ENCODE peak calls at places on chromosomes 11 and 22, in four cellular contexts. One of them, this sample, is unnamed.
A peak's percentile ranks its signal among the peaks of the same experiment; 100 is the strongest.

GRCh38 chr11:104385884-104386283 is 221.9 kb upstream of the PDGFD start:
- DNase-seq in IMR-90: no peak
- DNase-seq in neuronal stem cell: no peak
- DNase-seq in trophoblast cell: no peak
- DNase-seq in this sample: no peak

GRCh38 chr11:127003260-127003981 is 2.9 kb upstream of the KIRREL3 start:
- DNase-seq in IMR-90: peak; percentile 58
- DNase-seq in neuronal stem cell: peak; percentile 79
- DNase-seq in trophoblast cell: peak; percentile 34
- DNase-seq in this sample: peak; percentile 25

GRCh38 chr11:77109236-77110019 is 6.8 kb downstream of the OMP start:
- DNase-seq in IMR-90: peak; percentile 37
- DNase-seq in neuronal stem cell: no peak
- DNase-seq in trophoblast cell: no peak
- DNase-seq in this sample: no peak

GRCh38 chr11:113715882-113716625 is 9.9 kb upstream of the TMPRSS5 start:
- DNase-seq in IMR-90: no peak
- DNase-seq in neuronal stem cell: no peak
- DNase-seq in trophoblast cell: no peak
- DNase-seq in this sample: no peak

GRCh38 chr22:46942816-46943783 is 180.7 kb downstream of the TBC1D22A start:
- DNase-seq in IMR-90: no peak
- DNase-seq in neuronal stem cell: no peak
- DNase-seq in trophoblast cell: no peak
- DNase-seq in this sample: no peak

GRCh38 chr11:63620928-63621539 is 6.8 kb upstream of the PLAAT3 start:
- DNase-seq in IMR-90: no peak
- DNase-seq in neuronal stem cell: no peak
- DNase-seq in trophoblast cell: peak; percentile 27
- DNase-seq in this sample: no peak

GRCh38 chr11:60948251-60948650 is 3.7 kb downstream of the SLC15A3 start:
- DNase-seq in IMR-90: no peak
- DNase-seq in neuronal stem cell: no peak
- DNase-seq in trophoblast cell: no peak
- DNase-seq in this sample: no peak

GRCh38 chr11:65429069-65429681 is 6.6 kb downstream of the NEAT1 start:
- DNase-seq in IMR-90: peak; percentile 76
- DNase-seq in neuronal stem cell: no peak
- DNase-seq in trophoblast cell: peak; percentile 88
- DNase-seq in this sample: peak; percentile 90

GRCh38 chr22:23053051-23053707 is 17.1 kb upstream of the GNAZ start:
- DNase-seq in IMR-90: no peak
- DNase-seq in neuronal stem cell: no peak
- DNase-seq in trophoblast cell: no peak
- DNase-seq in this sample: no peak

GRCh38 chr22:31618057-31618456 is 44.0 kb downstream of the PISD start:
- DNase-seq in IMR-90: no peak
- DNase-seq in neuronal stem cell: no peak
- DNase-seq in trophoblast cell: peak; percentile 94
- DNase-seq in this sample: no peak

GRCh38 chr22:26385164-26385563 is 43.9 kb upstream of the ASPHD2 start:
- DNase-seq in IMR-90: no peak
- DNase-seq in neuronal stem cell: no peak
- DNase-seq in trophoblast cell: no peak
- DNase-seq in this sample: no peak

GRCh38 chr11:70788247-70789022 is 390.1 kb downstream of the CTTN start:
- DNase-seq in IMR-90: peak; percentile 89
- DNase-seq in neuronal stem cell: no peak
- DNase-seq in trophoblast cell: peak; percentile 85
- DNase-seq in this sample: peak; percentile 92

GRCh38 chr11:124876818-124877630 is 11.8 kb downstream of the ROBO3 start:
- DNase-seq in IMR-90: no peak
- DNase-seq in neuronal stem cell: no peak
- DNase-seq in trophoblast cell: no peak
- DNase-seq in this sample: no peak

GRCh38 chr11:441418-442274 is at the start of gene ANO9:
- DNase-seq in IMR-90: no peak
- DNase-seq in neuronal stem cell: no peak
- DNase-seq in trophoblast cell: peak; percentile 56
- DNase-seq in this sample: peak; percentile 53

GRCh38 chr22:22079404-22080148 is 97.0 kb upstream of the TOP3B start:
- DNase-seq in IMR-90: no peak
- DNase-seq in neuronal stem cell: no peak
- DNase-seq in trophoblast cell: no peak
- DNase-seq in this sample: no peak

GRCh38 chr11:78259777-78260470 is 71.2 kb downstream of the USP35 start:
- DNase-seq in IMR-90: no peak
- DNase-seq in neuronal stem cell: no peak
- DNase-seq in trophoblast cell: no peak
- DNase-seq in this sample: no peak

GRCh38 chr22:24445481-24446290 is 18.3 kb downstream of the ADORA2A start:
- DNase-seq in IMR-90: no peak
- DNase-seq in neuronal stem cell: peak; percentile 46
- DNase-seq in trophoblast cell: no peak
- DNase-seq in this sample: no peak

GRCh38 chr11:78031629-78032028 is 8.6 kb upstream of the KCTD14 start:
- DNase-seq in IMR-90: no peak
- DNase-seq in neuronal stem cell: no peak
- DNase-seq in trophoblast cell: no peak
- DNase-seq in this sample: no peak

GRCh38 chr11:94767701-94768601 is at the start of gene AMOTL1:
- DNase-seq in IMR-90: peak; percentile 76
- DNase-seq in neuronal stem cell: peak; percentile 87
- DNase-seq in trophoblast cell: peak; percentile 91
- DNase-seq in this sample: peak; percentile 93

GRCh38 chr11:89293966-89294679 is 116.4 kb downstream of the TYR start:
- DNase-seq in IMR-90: peak; percentile 12
- DNase-seq in neuronal stem cell: peak; percentile 17
- DNase-seq in trophoblast cell: no peak
- DNase-seq in this sample: peak; percentile 21

GRCh38 chr11:128903248-128904041 is 12.3 kb downstream of the KCNJ5 start:
- DNase-seq in IMR-90: peak; percentile 59
- DNase-seq in neuronal stem cell: no peak
- DNase-seq in trophoblast cell: peak; percentile 28
- DNase-seq in this sample: no peak

GRCh38 chr11:72144807-72145565 is 9.5 kb downstream of the FOLR3 start:
- DNase-seq in IMR-90: peak; percentile 87
- DNase-seq in neuronal stem cell: no peak
- DNase-seq in trophoblast cell: peak; percentile 95
- DNase-seq in this sample: peak; percentile 44

GRCh38 chr11:69249641-69250502 is 44.1 kb upstream of the MYEOV start:
- DNase-seq in IMR-90: peak; percentile 69
- DNase-seq in neuronal stem cell: no peak
- DNase-seq in trophoblast cell: peak; percentile 87
- DNase-seq in this sample: peak; percentile 47

GRCh38 chr11:78200061-78200460 is 11.3 kb downstream of the USP35 start:
- DNase-seq in IMR-90: no peak
- DNase-seq in neuronal stem cell: no peak
- DNase-seq in trophoblast cell: no peak
- DNase-seq in this sample: no peak

GRCh38 chr11:44658451-44658850 is 68.3 kb upstream of the TSPAN18 start:
- DNase-seq in IMR-90: peak; percentile 13
- DNase-seq in neuronal stem cell: no peak
- DNase-seq in trophoblast cell: no peak
- DNase-seq in this sample: peak; percentile 21

GRCh38 chr11:65719887-65720236 is 736 bp downstream of the RNASEH2C start:
- DNase-seq in IMR-90: peak; percentile 36
- DNase-seq in neuronal stem cell: no peak
- DNase-seq in trophoblast cell: peak; percentile 34
- DNase-seq in this sample: peak; percentile 60

GRCh38 chr11:57514538-57515331 is 767 bp downstream of the SLC43A1 start:
- DNase-seq in IMR-90: peak; percentile 24
- DNase-seq in neuronal stem cell: no peak
- DNase-seq in trophoblast cell: peak; percentile 23
- DNase-seq in this sample: peak; percentile 41

GRCh38 chr11:1714908-1715885 is 18.2 kb downstream of the KRTAP5-6 start:
- DNase-seq in IMR-90: no peak
- DNase-seq in neuronal stem cell: no peak
- DNase-seq in trophoblast cell: no peak
- DNase-seq in this sample: no peak

GRCh38 chr11:115321602-115322289 is 182.5 kb downstream of the CADM1 start:
- DNase-seq in IMR-90: peak; percentile 52
- DNase-seq in neuronal stem cell: no peak
- DNase-seq in trophoblast cell: no peak
- DNase-seq in this sample: peak; percentile 63

GRCh38 chr11:76614471-76615183 is 55.9 kb downstream of the LRRC32 start:
- DNase-seq in IMR-90: no peak
- DNase-seq in neuronal stem cell: no peak
- DNase-seq in trophoblast cell: no peak
- DNase-seq in this sample: no peak

GRCh38 chr11:76850815-76851214 is 9.9 kb upstream of the ACER3 start:
- DNase-seq in IMR-90: no peak
- DNase-seq in neuronal stem cell: no peak
- DNase-seq in trophoblast cell: no peak
- DNase-seq in this sample: no peak

GRCh38 chr11:28086569-28086968 is 21.4 kb downstream of the KIF18A start:
- DNase-seq in IMR-90: peak; percentile 92
- DNase-seq in neuronal stem cell: no peak
- DNase-seq in trophoblast cell: peak; percentile 17
- DNase-seq in this sample: peak; percentile 55

GRCh38 chr11:66976925-66977324 is 1.8 kb downstream of the C11orf86 start:
- DNase-seq in IMR-90: no peak
- DNase-seq in neuronal stem cell: no peak
- DNase-seq in trophoblast cell: no peak
- DNase-seq in this sample: no peak

GRCh38 chr22:44024288-44024908 is at the start of gene PARVB:
- DNase-seq in IMR-90: no peak
- DNase-seq in neuronal stem cell: no peak
- DNase-seq in trophoblast cell: peak; percentile 33
- DNase-seq in this sample: peak; percentile 36

GRCh38 chr11:45885921-45886721 is 670 bp downstream of the MAPK8IP1 start:
- DNase-seq in IMR-90: no peak
- DNase-seq in neuronal stem cell: no peak
- DNase-seq in trophoblast cell: no peak
- DNase-seq in this sample: no peak

GRCh38 chr11:45918331-45918941 is 759 bp upstream of the PEX16 start:
- DNase-seq in IMR-90: peak; percentile 64
- DNase-seq in neuronal stem cell: peak; percentile 56
- DNase-seq in trophoblast cell: peak; percentile 78
- DNase-seq in this sample: peak; percentile 84

GRCh38 chr11:68008381-68009337 is 1.5 kb upstream of the ALDH3B1 start:
- DNase-seq in IMR-90: no peak
- DNase-seq in neuronal stem cell: no peak
- DNase-seq in trophoblast cell: peak; percentile 21
- DNase-seq in this sample: no peak

GRCh38 chr22:46547179-46547882 is 9.9 kb upstream of the CELSR1 start:
- DNase-seq in IMR-90: peak; percentile 77
- DNase-seq in neuronal stem cell: no peak
- DNase-seq in trophoblast cell: peak; percentile 57
- DNase-seq in this sample: peak; percentile 81

GRCh38 chr22:46297151-46297819 is 615 bp downstream of the GTSE1 start:
- DNase-seq in IMR-90: peak; percentile 35
- DNase-seq in neuronal stem cell: no peak
- DNase-seq in trophoblast cell: peak; percentile 9
- DNase-seq in this sample: peak; percentile 49

GRCh38 chr11:16587670-16588069 is 150.8 kb upstream of the C11orf58 start:
- DNase-seq in IMR-90: no peak
- DNase-seq in neuronal stem cell: no peak
- DNase-seq in trophoblast cell: no peak
- DNase-seq in this sample: no peak
- H3K4me2 ChIP-seq in IMR-90: no peak overlapping the region
- H3K4me2 ChIP-seq in neuronal stem cell: no peak overlapping the region
- H3K4me2 ChIP-seq in trophoblast cell: no peak overlapping the region
- H3K4me2 ChIP-seq in this sample: peak overlapping the region; percentile 29

GRCh38 chr11:2944953-2945756 is 15.9 kb upstream of the PHLDA2 start:
- DNase-seq in IMR-90: peak; percentile 90
- DNase-seq in neuronal stem cell: peak; percentile 54
- DNase-seq in trophoblast cell: peak; percentile 58
- DNase-seq in this sample: peak; percentile 92

GRCh38 chr11:2944530-2944929 is 15.3 kb upstream of the PHLDA2 start:
- DNase-seq in IMR-90: no peak
- DNase-seq in neuronal stem cell: no peak
- DNase-seq in trophoblast cell: no peak
- DNase-seq in this sample: no peak

GRCh38 chr11:2942447-2942846 is 13.2 kb upstream of the PHLDA2 start:
- DNase-seq in IMR-90: no peak
- DNase-seq in neuronal stem cell: no peak
- DNase-seq in trophoblast cell: no peak
- DNase-seq in this sample: no peak

GRCh38 chr11:2942872-2943710 is 13.9 kb upstream of the PHLDA2 start:
- DNase-seq in IMR-90: no peak
- DNase-seq in neuronal stem cell: no peak
- DNase-seq in trophoblast cell: no peak
- DNase-seq in this sample: no peak

GRCh38 chr11:2943711-2944118 is 14.5 kb upstream of the PHLDA2 start:
- DNase-seq in IMR-90: no peak
- DNase-seq in neuronal stem cell: no peak
- DNase-seq in trophoblast cell: no peak
- DNase-seq in this sample: no peak
- H3K27ac ChIP-seq in IMR-90: no peak overlapping the region
- H3K27ac ChIP-seq in neuronal stem cell: no peak overlapping the region
- H3K27ac ChIP-seq in trophoblast cell: no peak overlapping the region
- H3K27ac ChIP-seq in this sample: no peak overlapping the region

DNA sequence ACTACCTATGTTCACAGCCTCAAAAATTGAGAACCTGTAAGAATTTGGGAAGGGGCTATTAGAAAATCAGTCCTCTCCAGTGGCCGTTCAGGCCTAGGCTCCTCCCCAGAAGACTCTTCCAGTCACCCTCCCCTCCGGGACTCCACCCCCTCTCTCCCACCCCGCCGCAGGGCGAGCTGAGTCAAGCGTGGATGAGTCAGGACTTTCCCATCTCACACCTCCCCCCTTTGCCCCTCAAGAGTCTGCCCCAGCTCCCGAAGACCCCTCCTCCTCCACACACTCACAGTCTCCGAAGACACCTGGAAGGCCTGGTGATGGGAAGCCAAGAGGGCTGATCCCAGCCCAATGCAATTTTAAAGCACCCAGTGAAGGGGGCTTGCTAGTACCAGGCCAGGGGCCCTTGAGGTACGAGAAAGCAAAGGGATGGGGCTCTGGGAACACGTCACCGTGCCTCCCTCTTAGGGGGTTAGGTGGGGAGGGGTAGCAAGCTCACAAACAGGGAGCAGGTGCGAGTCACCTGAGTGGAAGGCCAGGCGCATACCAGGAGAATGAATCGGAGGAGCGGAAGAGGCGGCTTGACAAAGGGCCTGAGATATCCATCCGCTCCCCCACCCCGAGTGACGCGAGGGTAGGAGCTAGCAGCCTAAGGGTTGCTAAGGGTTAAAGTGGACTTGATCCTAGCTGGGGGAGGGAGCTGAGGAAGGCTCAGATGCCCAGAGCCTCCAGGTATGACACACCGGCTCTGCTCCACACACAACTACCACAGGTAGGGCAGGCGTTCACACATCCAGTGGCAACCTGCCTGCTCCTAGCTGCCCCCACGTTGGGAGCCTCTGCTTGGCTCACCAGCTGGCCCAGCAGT is 13.6 kb downstream of the BCL9L start:
- DNase-seq in IMR-90: peak; percentile 93
- DNase-seq in neuronal stem cell: no peak
- DNase-seq in trophoblast cell: peak; percentile 99
- DNase-seq in this sample: peak; percentile 96
- H4K8ac ChIP-seq in IMR-90: peak overlapping the region; percentile 89
- H4K8ac ChIP-seq in neuronal stem cell: no peak overlapping the region
- H4K8ac ChIP-seq in trophoblast cell: peak overlapping the region; percentile 78
- H4K8ac ChIP-seq in this sample: peak overlapping the region; percentile 90

GRCh38 chr11:86740628-86741488 is 59.5 kb upstream of the PRSS23 start:
- DNase-seq in IMR-90: peak; percentile 98
- DNase-seq in neuronal stem cell: peak; percentile 49
- DNase-seq in trophoblast cell: peak; percentile 97
- DNase-seq in this sample: peak; percentile 96
- H3K4me2 ChIP-seq in IMR-90: peak overlapping the region; percentile 45
- H3K4me2 ChIP-seq in neuronal stem cell: no peak overlapping the region
- H3K4me2 ChIP-seq in trophoblast cell: peak overlapping the region; percentile 15
- H3K4me2 ChIP-seq in this sample: no peak overlapping the region

This sample was measured in mesenchymal stem cell.